ENCODE peak calls at places on chromosomes 13 and 19, in nine cellular contexts. X is uterus; C is ELR; H is activated gamma-delta T cell; E is stimulated activated CD4-positive, alpha-beta T cell treated with anti-CD3 and anti-CD28 coated beads, Interleukin-15, amount 100 ng/mL, for 24 hours; V is fibroblast of lung; D is immature natural killer cell; I is NCI-H1092; P is H4. A is an unnamed sample.
A peak's percentile ranks its signal among the peaks of the same experiment; 100 is the strongest.

GRCh38 chr19:8486661-8487136 is 15.7 kb downstream of the PRAM1 start:
- DNase-seq in X (no peak), C (no peak), H (no peak), E (no peak), V (no peak), D (no peak), I (no peak), P (no peak), A (no peak)

GRCh38 chr19:5627395-5627904 is 4.6 kb downstream of the SAFB start:
- DNase-seq in X (peak; percentile 36), C (peak; percentile 36), H (no peak), E (peak; percentile 65), V (peak; percentile 45), D (no peak), I (no peak), P (no peak), A (peak; percentile 74)

GRCh38 chr13:79194272-79194671 is 211.8 kb downstream of the RBM26 start:
- DNase-seq in X (no peak), C (no peak), H (no peak), E (peak; percentile 53), V (no peak), D (peak; percentile 70), I (no peak), P (no peak), A (no peak)

GRCh38 chr13:80469841-80470378 is 129.0 kb upstream of the SPRY2 start:
- DNase-seq in X (peak; percentile 86), C (peak; percentile 83), H (no peak), E (no peak), V (peak; percentile 82), D (no peak), I (no peak), P (no peak), A (peak; percentile 92)

GRCh38 chr19:35748106-35749020 is at the start of gene LIN37:
- DNase-seq in X (peak; percentile 100), C (peak; percentile 99), H (peak; percentile 99), E (peak; percentile 98), V (peak; percentile 98), D (peak; percentile 99), I (peak; percentile 95), P (peak; percentile 100), A (peak; percentile 100)

GRCh38 chr19:1445185-1445931 is 4.6 kb upstream of the APC2 start:
- DNase-seq in X (peak; percentile 38), C (peak; percentile 69), H (peak; percentile 61), E (peak; percentile 83), V (no peak), D (peak; percentile 84), I (peak; percentile 17), P (no peak), A (peak; percentile 41)

GRCh38 chr13:41962994-41963393 is 2.1 kb upstream of the VWA8 start:
- DNase-seq in X (no peak), C (no peak), H (no peak), E (no peak), V (no peak), D (no peak), I (no peak), P (no peak), A (no peak)

GRCh38 chr19:19514881-19515763 is at the start of gene TSSK6:
- DNase-seq in X (no peak), C (no peak), H (no peak), E (no peak), V (no peak), D (no peak), I (no peak), P (no peak), A (no peak)

GRCh38 chr13:43377955-43378354 is 354.6 kb downstream of the DNAJC15 start:
- DNase-seq in X (no peak), C (peak; percentile 40), H (no peak), E (no peak), V (peak; percentile 90), D (no peak), I (no peak), P (no peak), A (no peak)

GRCh38 chr19:5560156-5560555 is 7.6 kb downstream of the TINCR start:
- DNase-seq in X (no peak), C (no peak), H (no peak), E (no peak), V (no peak), D (no peak), I (no peak), P (no peak), A (no peak)

GRCh38 chr13:40123962-40124647 is 468.6 kb downstream of the COG6 start:
- DNase-seq in X (no peak), C (no peak), H (no peak), E (no peak), V (no peak), D (no peak), I (no peak), P (no peak), A (no peak)

GRCh38 chr13:108070925-108071324 is 144.4 kb downstream of the LIG4 start:
- DNase-seq in X (no peak), C (no peak), H (no peak), E (no peak), V (no peak), D (no peak), I (no peak), P (no peak), A (no peak)

GRCh38 chr19:47111081-47111589 is 2.4 kb downstream of the ZC3H4 start:
- DNase-seq in X (peak; percentile 30), C (peak; percentile 47), H (no peak), E (peak; percentile 63), V (no peak), D (peak; percentile 48), I (no peak), P (no peak), A (no peak)

GRCh38 chr19:10748924-10749434 is 31.1 kb downstream of the DNM2 start:
- DNase-seq in X (no peak), C (peak; percentile 39), H (no peak), E (no peak), V (peak; percentile 38), D (no peak), I (peak; percentile 24), P (peak; percentile 85), A (no peak)

GRCh38 chr13:48873598-48873997 is 102.1 kb upstream of the FNDC3A start:
- DNase-seq in X (no peak), C (peak; percentile 92), H (no peak), E (no peak), V (peak; percentile 28), D (no peak), I (no peak), P (peak; percentile 8), A (no peak)

GRCh38 chr19:42601811-42602443 is 7.2 kb upstream of the CEACAM8 start:
- DNase-seq in X (no peak), C (peak; percentile 49), H (no peak), E (peak; percentile 30), V (peak; percentile 22), D (no peak), I (no peak), P (no peak), A (no peak)

GRCh38 chr19:36061367-36061766 is 6.7 kb downstream of the WDR62 start:
- DNase-seq in X (no peak), C (no peak), H (no peak), E (no peak), V (no peak), D (no peak), I (no peak), P (no peak), A (no peak)

GRCh38 chr19:9958451-9958850 is 22.1 kb upstream of the OLFM2 start:
- DNase-seq in X (no peak), C (peak; percentile 59), H (no peak), E (no peak), V (peak; percentile 94), D (no peak), I (no peak), P (peak; percentile 87), A (no peak)

GRCh38 chr19:19105365-19106060 is 32.8 kb downstream of the TMEM161A start:
- DNase-seq in X (peak; percentile 84), C (peak; percentile 68), H (no peak), E (peak; percentile 18), V (peak; percentile 52), D (no peak), I (no peak), P (no peak), A (no peak)

GRCh38 chr19:13599681-13600080 is 93.4 kb upstream of the CACNA1A start:
- DNase-seq in X (no peak), C (no peak), H (no peak), E (no peak), V (no peak), D (no peak), I (no peak), P (no peak), A (no peak)

GRCh38 chr13:59641758-59642157 is 522.0 kb downstream of the DIAPH3 start:
- DNase-seq in X (no peak), C (no peak), H (no peak), E (no peak), V (peak; percentile 41), D (no peak), I (no peak), P (no peak), A (no peak)

GRCh38 chr13:26985285-26985878 is 186.2 kb downstream of the USP12 start:
- DNase-seq in X (peak; percentile 78), C (peak; percentile 85), H (no peak), E (peak; percentile 74), V (peak; percentile 64), D (peak; percentile 71), I (peak; percentile 66), P (peak; percentile 76), A (peak; percentile 79)

GRCh38 chr13:74280795-74281490 is 146.7 kb upstream of the KLF12 start:
- DNase-seq in X (no peak), C (no peak), H (no peak), E (no peak), V (peak; percentile 75), D (no peak), I (no peak), P (no peak), A (no peak)

GRCh38 chr13:113654591-113655357 is 3.2 kb downstream of the ATP4B start:
- DNase-seq in X (peak; percentile 10), C (no peak), H (no peak), E (no peak), V (no peak), D (no peak), I (no peak), P (no peak), A (peak; percentile 61)

GRCh38 chr19:9995079-9995478 is 15.2 kb downstream of the COL5A3 start:
- DNase-seq in X (no peak), C (no peak), H (no peak), E (no peak), V (no peak), D (no peak), I (no peak), P (no peak), A (no peak)

GRCh38 chr13:39941236-39941635 is 285.8 kb downstream of the COG6 start:
- DNase-seq in X (no peak), C (no peak), H (no peak), E (no peak), V (no peak), D (no peak), I (no peak), P (no peak), A (no peak)

GRCh38 chr19:38617764-38618589 is at the start of gene MAP4K1:
- DNase-seq in X (no peak), C (no peak), H (peak; percentile 40), E (peak; percentile 85), V (no peak), D (peak; percentile 72), I (no peak), P (no peak), A (peak; percentile 29)

GRCh38 chr13:50071399-50071798 is 56.2 kb downstream of the KCNRG start:
- DNase-seq in X (no peak), C (no peak), H (no peak), E (no peak), V (no peak), D (no peak), I (no peak), P (peak; percentile 4), A (no peak)

GRCh38 chr19:6480843-6481415 is 658 bp downstream of the DENND1C start:
- DNase-seq in X (no peak), C (no peak), H (no peak), E (peak; percentile 41), V (no peak), D (peak; percentile 54), I (no peak), P (no peak), A (no peak)

GRCh38 chr13:94435604-94436226 is 43.8 kb downstream of the DCT start:
- DNase-seq in X (no peak), C (peak; percentile 69), H (no peak), E (no peak), V (peak; percentile 46), D (peak; percentile 25), I (peak; percentile 79), P (peak; percentile 10), A (no peak)

GRCh38 chr19:41616785-41617621 is 9.9 kb downstream of the CEACAM4 start:
- DNase-seq in X (no peak), C (peak; percentile 25), H (no peak), E (no peak), V (peak; percentile 4), D (no peak), I (no peak), P (no peak), A (no peak)

A was measured in tibial artery.